ENCODE peak calls at places on chromosomes 5 and 9, in four cellular contexts. J, I, E and K are unnamed samples.

GRCh38 chr5:20523099-20523498 is 535.1 kb upstream of the CDH18 start:
- DNase-seq in E (no peak), J (no peak), I (no peak), K (no peak)

GRCh38 chr9:117772960-117773359 is 68.8 kb downstream of the TLR4 start:
- DNase-seq in J (no peak), E (no peak), I (no peak), K (no peak)

GRCh38 chr5:53942724-53943123 is 367.6 kb downstream of the ARL15 start:
- DNase-seq in E (no peak), I (no peak), J (no peak), K (no peak)

GRCh38 chr9:15642369-15642962 is 89.6 kb downstream of the CCDC171 start:
- DNase-seq in I (no peak), E (no peak), J (peak), K (no peak)

GRCh38 chr5:171599396-171599795 is 179.9 kb downstream of the FGF18 start:
- DNase-seq in J (no peak), I (peak), E (peak), K (no peak)

GRCh38 chr9:123335227-123335985 is 20.6 kb upstream of the CRB2 start:
- DNase-seq in J (no peak), I (no peak), E (no peak), K (no peak)

GRCh38 chr9:95605087-95605486 is 88.3 kb upstream of the PTCH1 start:
- DNase-seq in I (no peak), E (peak), J (no peak), K (no peak)

GRCh38 chr5:93915142-93915553 is 173.7 kb upstream of the POU5F2 start:
- DNase-seq in E (no peak), I (no peak), J (peak), K (no peak)

GRCh38 chr5:147188200-147189108 is 46.4 kb upstream of the STK32A start:
- DNase-seq in I (no peak), E (no peak), J (peak), K (no peak)

DNA sequence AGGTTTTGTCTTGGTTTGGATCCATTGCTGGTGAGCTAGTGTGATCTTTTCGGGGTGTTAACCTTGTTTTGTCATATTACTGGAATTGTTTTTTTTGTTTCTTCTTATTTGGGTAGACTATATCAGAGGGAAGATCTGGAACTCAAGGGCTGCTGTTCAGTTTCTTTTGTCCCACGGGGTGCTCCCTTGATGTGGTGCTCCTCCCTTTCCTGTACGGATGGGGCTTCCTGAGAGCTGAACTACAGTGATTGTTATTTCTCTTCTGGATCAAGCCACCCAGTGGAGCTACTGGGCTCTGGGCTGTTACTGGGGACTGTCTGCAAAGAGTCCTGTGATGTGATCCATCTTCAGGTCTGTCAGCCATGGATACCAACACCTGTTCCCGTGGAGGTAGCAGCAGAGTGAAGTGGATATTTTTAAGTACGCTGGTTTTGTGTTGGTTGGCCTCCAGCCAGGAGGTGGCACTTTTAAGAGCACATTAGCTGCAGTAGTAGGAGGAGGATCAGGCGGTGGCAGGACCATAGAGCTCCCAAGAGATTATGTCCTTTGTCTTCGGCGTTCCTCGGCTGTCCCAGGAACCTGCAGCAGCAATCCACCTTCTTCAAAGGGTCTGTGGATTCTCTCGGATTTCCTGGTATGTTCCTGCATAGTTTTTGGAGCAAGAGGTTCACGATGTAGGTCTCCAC is 27.2 kb downstream of the SCAMP1 start:
- DNase-seq in I (no peak), E (no peak), J (no peak), K (no peak)
- TF ChIP-seq CTCF in I (no peak), E (no peak), J (no peak), K (no peak)

GRCh38 chr9:90899287-90899686 is 97.7 kb downstream of the SYK start:
- DNase-seq in I (no peak), J (no peak), E (no peak), K (no peak)

GRCh38 chr9:90898229-90898628 is 96.6 kb downstream of the SYK start:
- DNase-seq in E (no peak), J (no peak), I (no peak), K (no peak)

GRCh38 chr9:90903731-90904422 is 102.3 kb downstream of the SYK start:
- DNase-seq in I (no peak), J (no peak), E (no peak), K (no peak)

GRCh38 chr9:90901933-90902332 is 100.3 kb downstream of the SYK start:
- DNase-seq in J (no peak), I (no peak), E (no peak), K (no peak)

GRCh38 chr9:90900130-90900529 is 98.5 kb downstream of the SYK start:
- DNase-seq in E (no peak), I (no peak), J (no peak), K (no peak)
- TF ChIP-seq CTCF in E (no peak), I (no peak), J (no peak), K (peak)

DNA sequence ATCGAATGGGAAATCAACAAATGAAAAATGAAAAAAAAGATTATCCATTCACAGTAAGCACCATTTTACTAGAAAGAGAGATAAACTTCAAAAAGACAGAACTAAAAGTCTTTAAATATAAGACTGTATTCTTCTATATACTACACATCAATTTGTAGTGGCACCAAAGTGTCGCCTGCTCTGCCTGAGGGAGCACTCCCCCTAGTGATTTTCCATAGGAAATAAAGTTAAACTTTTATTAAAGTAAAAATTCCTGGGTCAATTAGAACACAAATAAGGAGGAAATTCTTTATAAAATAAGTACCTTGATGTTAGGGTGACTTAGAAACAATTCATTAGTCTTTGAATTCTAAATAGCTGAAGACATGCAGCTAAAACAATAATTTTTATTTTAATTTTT is 9.7 kb downstream of the RAD1 start:
- DNase-seq in I (no peak), E (no peak), J (no peak), K (no peak)
- TF ChIP-seq CTCF in I (peak), E (no peak), J (no peak), K (peak)

DNA sequence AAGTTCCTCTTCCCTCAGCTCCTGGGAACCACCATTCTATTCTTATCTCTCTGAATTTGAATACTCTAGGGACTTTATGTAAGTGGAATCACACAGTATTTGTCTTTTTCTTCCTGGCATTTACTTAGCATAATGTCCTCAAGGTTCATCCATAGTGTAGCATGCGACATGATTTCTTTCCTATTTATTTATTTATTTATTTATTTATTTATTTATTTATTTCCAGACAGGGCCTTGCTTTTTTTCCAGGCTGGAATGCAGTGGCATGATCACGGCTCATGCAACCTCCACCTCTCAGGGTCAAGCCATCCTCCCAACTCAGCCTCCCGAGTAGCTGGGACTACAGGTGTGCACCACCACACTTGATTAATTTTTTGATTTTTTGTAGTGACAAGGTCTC is 142.1 kb downstream of the GPBP1 start:
- DNase-seq in I (no peak), J (no peak), E (no peak), K (no peak)
- TF ChIP-seq CTCF in I (no peak), J (no peak), E (no peak), K (no peak)

DNA sequence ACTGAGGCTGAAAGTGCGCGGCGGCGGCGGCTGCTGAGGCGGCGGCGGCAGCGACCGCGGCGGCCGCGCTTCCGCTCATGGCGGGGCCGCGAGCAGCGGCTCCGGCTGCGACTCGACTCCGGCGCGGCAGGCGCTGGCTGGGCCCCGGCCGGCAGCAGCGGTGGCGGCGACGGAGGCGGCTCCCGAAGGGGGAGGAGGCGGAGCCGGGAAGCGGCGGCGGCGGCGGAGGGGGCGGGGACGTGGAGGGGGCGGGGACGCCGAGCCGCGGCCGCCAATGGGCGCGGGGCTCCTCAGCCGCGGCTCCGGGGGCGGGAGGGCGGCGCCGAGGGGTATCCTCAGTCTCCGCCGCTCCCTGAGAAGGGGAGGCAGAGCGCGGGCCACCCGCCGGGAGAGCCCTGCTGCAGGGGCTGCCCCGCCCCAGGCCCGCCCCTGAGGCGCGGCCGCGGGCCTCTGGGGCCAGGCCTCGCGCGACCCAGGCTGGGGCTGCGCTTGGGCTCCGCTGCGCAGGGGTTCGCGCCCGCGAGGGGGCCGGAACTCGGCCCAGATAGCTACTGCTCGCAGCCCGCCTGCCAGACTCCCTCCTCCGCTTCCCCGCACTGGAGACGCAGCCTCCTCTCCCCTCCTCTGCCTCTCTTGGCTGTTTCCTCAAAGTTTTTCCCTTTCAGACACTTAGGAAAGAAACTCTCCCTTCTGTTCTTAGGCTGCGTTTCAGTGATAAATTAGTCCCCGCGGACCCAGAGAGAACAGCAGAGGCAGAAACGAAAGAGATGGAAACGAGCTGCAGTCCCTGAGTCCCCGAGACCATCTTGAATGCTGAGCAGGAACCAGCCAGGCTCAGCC is 85.0 kb upstream of the MELK start:
- DNase-seq in J (peak), I (peak), E (peak), K (peak)
- TF ChIP-seq CTCF in J (no peak), I (no peak), E (peak), K (peak)

GRCh38 chr5:132353593-132353992 is 15.9 kb upstream of the SLC22A5 start:
- DNase-seq in E (no peak), I (no peak), J (no peak), K (no peak)
- TF ChIP-seq CTCF in E (no peak), I (no peak), J (no peak), K (no peak)